ENCODE peak calls at places on chromosomes 16 and 17, in five cellular contexts. I is BJ, B is dorsolateral prefrontal cortex, K is A549, O is cardiac muscle cell. Q is an unnamed sample.

GRCh38 chr17:81735181-81736102 is 23.4 kb downstream of the SLC25A10 start:
- DNase-seq in K (peak; percentile 63), I (no peak), O (no peak), B (no peak), Q (no peak)

GRCh38 chr16:24580665-24581064 is 41.3 kb downstream of the RBBP6 start:
- DNase-seq in B (no peak), K (peak; percentile 33), O (no peak), I (no peak), Q (peak; percentile 8)

GRCh38 chr17:44919885-44920564 is 4.7 kb upstream of the GFAP start:
- DNase-seq in I (no peak), K (peak; percentile 97), B (peak; percentile 83), O (peak; percentile 85), Q (peak; percentile 37)

GRCh38 chr17:61398721-61399130 is 917 bp upstream of the TBX2 start:
- DNase-seq in K (no peak), O (no peak), I (no peak), B (no peak), Q (no peak)

GRCh38 chr17:40557531-40558299 is 7.6 kb downstream of the CCR7 start:
- DNase-seq in I (no peak), O (no peak), B (no peak), K (no peak), Q (no peak)

GRCh38 chr16:4846503-4846900 is 586 bp downstream of the GLYR1 start:
- DNase-seq in I (no peak), O (peak; percentile 68), K (no peak), B (peak; percentile 53), Q (peak; percentile 23)

GRCh38 chr17:19368119-19368660 is 5.7 kb upstream of the B9D1 start:
- DNase-seq in I (no peak), B (no peak), K (no peak), O (no peak), Q (no peak)

GRCh38 chr17:6501359-6501758 is 55.0 kb downstream of the PITPNM3 start:
- DNase-seq in I (no peak), O (no peak), K (no peak), B (no peak), Q (no peak)

GRCh38 chr16:30997000-30997886 is 12.2 kb downstream of the HSD3B7 start:
- DNase-seq in K (peak; percentile 93), O (peak; percentile 68), I (no peak), B (no peak), Q (no peak)

GRCh38 chr16:10989494-10989893 is 45.1 kb downstream of the CLEC16A start:
- DNase-seq in I (no peak), O (no peak), K (no peak), B (no peak), Q (no peak)

GRCh38 chr17:37742114-37742761 is 2.6 kb downstream of the HNF1B start:
- DNase-seq in I (no peak), O (peak; percentile 46), B (no peak), K (peak; percentile 48), Q (no peak)

GRCh38 chr16:81493755-81494433 is 49.3 kb downstream of the CMIP start:
- DNase-seq in B (no peak), I (peak; percentile 69), O (no peak), K (peak; percentile 83), Q (no peak)

GRCh38 chr16:49638696-49639629 is 216.9 kb downstream of the ZNF423 start:
- DNase-seq in I (no peak), O (peak; percentile 26), B (no peak), K (no peak), Q (no peak)

GRCh38 chr16:15701975-15702970 is 52.2 kb downstream of the NDE1 start:
- DNase-seq in K (no peak), O (no peak), B (no peak), I (no peak), Q (no peak)

GRCh38 chr16:1961651-1962067 is 2.3 kb downstream of the NDUFB10 start:
- DNase-seq in B (no peak), K (no peak), I (no peak), O (no peak), Q (no peak)

GRCh38 chr17:63543822-63544420 is 6.4 kb upstream of the DCAF7 start:
- DNase-seq in O (no peak), B (peak; percentile 5), K (no peak), I (no peak), Q (no peak)

GRCh38 chr17:14089179-14089578 is 19.9 kb downstream of the COX10 start:
- DNase-seq in K (no peak), I (no peak), B (no peak), O (no peak), Q (no peak)

DNA sequence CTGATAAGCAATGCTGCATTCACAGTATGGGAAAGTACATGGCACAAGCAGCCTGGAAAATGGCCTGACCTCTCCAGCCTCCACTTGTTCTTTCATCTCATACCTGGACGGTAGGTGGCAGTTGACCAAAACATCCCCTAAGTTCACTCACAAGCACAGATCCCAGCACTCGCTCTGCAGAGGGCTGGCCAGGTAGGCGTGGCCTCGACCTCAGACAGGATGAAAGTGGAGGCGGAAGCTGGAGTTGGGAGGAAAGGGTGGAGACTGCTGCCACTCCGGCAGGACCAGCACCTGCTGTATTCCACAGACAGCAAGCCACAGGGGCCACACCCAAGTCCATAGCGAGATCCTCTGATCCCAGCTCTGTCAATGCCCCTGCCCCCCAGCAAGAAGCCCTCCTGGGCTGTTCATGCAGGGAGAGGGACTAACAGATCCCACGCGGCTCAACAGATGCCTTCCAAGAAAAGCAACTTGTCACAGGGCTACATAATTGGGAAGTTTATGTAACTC is 31.3 kb downstream of the ZCCHC14 start:
- DNase-seq in K (peak; percentile 94), B (no peak), I (no peak), O (peak; percentile 89), Q (no peak)
- TF ChIP-seq CTCF in K (peak; percentile 67), B (peak; percentile 13), I (no peak), O (peak; percentile 13), Q (no peak)

DNA sequence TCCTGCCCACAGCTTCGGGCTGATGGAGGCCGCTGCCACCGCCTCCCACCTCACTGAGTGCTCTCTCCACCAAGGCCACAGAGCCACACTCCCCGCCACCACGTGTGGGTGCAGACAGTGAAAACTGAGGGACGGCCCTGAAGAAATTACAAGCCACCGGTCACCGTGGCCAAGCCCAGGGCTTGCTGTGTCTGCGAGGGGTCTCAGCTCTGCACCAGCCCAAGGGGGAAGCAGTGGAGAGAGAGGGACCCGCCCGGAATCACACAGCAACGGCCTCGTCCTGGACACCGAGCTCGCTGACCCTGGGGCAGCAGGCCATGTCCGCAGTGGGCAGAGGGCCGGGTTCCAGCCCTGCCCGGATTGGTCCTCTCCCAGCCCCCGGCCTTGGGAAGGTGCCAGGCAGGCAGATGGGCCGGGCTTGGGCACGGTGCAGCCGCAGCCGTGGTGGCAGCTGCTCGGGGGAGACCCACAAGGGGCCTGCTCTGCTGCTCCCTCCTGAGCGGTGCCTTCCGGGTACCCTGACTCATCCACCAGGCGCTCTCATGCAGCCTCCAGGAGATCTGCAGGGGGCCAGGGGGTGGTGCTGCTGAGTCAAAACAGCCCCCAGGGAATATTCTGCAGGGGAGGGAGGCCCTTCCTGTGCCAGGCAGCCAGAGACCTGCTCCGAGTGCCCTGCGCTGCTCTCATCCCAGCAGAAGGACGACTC is 52.0 kb downstream of the CBFA2T3 start:
- DNase-seq in B (no peak), O (peak; percentile 42), K (peak; percentile 87), I (no peak), Q (peak; percentile 45)
- TF ChIP-seq CTCF in B (peak; percentile 29), O (peak; percentile 57), K (peak; percentile 27), I (peak; percentile 61), Q (peak; percentile 60)

DNA sequence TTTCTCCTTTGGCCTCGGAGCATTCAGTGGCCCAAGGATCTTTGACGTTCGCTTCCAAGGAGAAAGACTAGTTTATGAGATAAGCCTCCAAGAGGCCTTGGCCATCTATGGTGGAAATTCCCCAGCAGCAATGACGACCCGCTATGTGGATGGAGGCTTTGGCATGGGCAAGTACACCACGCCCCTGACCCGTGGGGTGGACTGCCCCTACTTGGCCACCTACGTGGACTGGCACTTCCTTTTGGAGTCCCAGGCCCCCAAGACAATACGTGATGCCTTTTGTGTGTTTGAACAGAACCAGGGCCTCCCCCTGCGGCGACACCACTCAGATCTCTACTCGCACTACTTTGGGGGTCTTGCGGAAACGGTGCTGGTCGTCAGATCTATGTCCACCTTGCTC is 1.4 kb downstream of the AOC3 start:
- DNase-seq in O (no peak), I (no peak), B (no peak), K (no peak), Q (no peak)
- TF ChIP-seq CTCF in O (no peak), I (no peak), B (no peak), K (no peak), Q (no peak)

DNA sequence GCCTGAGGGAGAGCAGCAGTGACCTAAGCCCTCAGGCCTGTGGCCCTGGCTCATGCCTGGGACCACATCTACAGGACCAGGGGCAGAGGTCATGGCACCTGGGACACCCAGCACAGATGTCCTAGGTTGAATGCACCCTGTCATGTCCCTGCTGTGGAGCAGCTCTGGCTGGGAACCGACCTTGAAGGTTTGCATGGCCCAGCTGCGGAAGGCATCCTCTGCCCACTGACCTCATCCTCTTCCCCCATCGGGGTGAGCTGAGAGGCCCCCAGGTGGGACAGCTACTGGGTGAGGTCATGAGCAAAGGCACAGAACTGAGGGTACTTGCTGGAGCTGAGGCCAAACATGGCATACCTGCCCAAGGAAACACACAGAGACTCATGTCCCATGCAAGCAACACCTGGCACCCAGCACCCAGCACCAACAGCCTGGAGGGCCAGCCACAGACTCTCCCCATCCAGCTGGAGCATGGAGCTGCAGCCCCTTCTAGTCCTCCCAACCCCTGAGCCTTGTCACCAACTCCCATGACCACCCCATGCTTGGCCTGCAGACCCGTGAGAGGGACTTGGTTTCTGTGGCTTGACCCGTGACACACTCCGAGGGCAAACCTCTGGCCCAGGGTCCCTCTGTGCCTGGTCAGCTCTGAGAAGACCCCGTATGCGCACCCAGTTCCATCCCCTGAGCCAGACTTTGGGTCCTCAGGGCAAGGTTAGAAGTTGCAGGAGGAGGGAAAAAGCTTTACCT is 33.0 kb downstream of the LGALS9 start:
- DNase-seq in I (no peak), B (no peak), O (no peak), K (no peak), Q (no peak)
- TF ChIP-seq CTCF in I (no peak), B (no peak), O (no peak), K (no peak), Q (no peak)